ENCODE peak calls at places on chromosome 7, in six cellular contexts. One of them, this sample, is unnamed. For H3K4me1, the result is how much of the 10 kb centered on the place peaks cover.

GRCh38 chr7:24123061-24123460 is 160.9 kb upstream of the NPY start:
- DNase-seq in tibial artery: no peak
- DNase-seq in CD8-positive, alpha-beta T cell: no peak
- DNase-seq in PC-9: no peak
- DNase-seq in endodermal cell: no peak
- DNase-seq in heart right ventricle: no peak
- DNase-seq in this sample: no peak

GRCh38 chr7:151351967-151352366 is 10.4 kb downstream of the NUB1 start:
- DNase-seq in PC-9: no peak
- DNase-seq in tibial artery: no peak
- DNase-seq in heart right ventricle: no peak
- DNase-seq in CD8-positive, alpha-beta T cell: no peak
- DNase-seq in endodermal cell: no peak
- DNase-seq in this sample: no peak

GRCh38 chr7:127949670-127950069 is 81.6 kb downstream of the LRRC4 start:
- DNase-seq in CD8-positive, alpha-beta T cell: no peak
- DNase-seq in endodermal cell: no peak
- DNase-seq in PC-9: no peak
- DNase-seq in heart right ventricle: no peak
- DNase-seq in tibial artery: no peak
- DNase-seq in this sample: no peak

GRCh38 chr7:103912906-103913610 is 76.4 kb downstream of the RELN start:
- DNase-seq in PC-9: no peak
- DNase-seq in tibial artery: no peak
- DNase-seq in endodermal cell: no peak
- DNase-seq in CD8-positive, alpha-beta T cell: no peak
- DNase-seq in heart right ventricle: no peak
- DNase-seq in this sample: no peak

GRCh38 chr7:151792011-151792410 is 84.9 kb downstream of the PRKAG2 start:
- DNase-seq in PC-9: no peak
- DNase-seq in endodermal cell: no peak
- DNase-seq in tibial artery: no peak
- DNase-seq in heart right ventricle: no peak
- DNase-seq in CD8-positive, alpha-beta T cell: no peak
- DNase-seq in this sample: no peak

GRCh38 chr7:45088821-45089313 is at the start of gene NACAD:
- DNase-seq in tibial artery: peak
- DNase-seq in endodermal cell: no peak
- DNase-seq in CD8-positive, alpha-beta T cell: no peak
- DNase-seq in heart right ventricle: peak
- DNase-seq in PC-9: no peak
- DNase-seq in this sample: no peak

GRCh38 chr7:4610768-4611467 is 71.2 kb upstream of the FOXK1 start:
- DNase-seq in PC-9: peak
- DNase-seq in heart right ventricle: no peak
- DNase-seq in endodermal cell: peak
- DNase-seq in tibial artery: no peak
- DNase-seq in CD8-positive, alpha-beta T cell: peak
- DNase-seq in this sample: no peak

GRCh38 chr7:28815369-28815927 is 142.7 kb downstream of the TRIL start:
- DNase-seq in PC-9: no peak
- DNase-seq in tibial artery: no peak
- DNase-seq in endodermal cell: no peak
- DNase-seq in CD8-positive, alpha-beta T cell: no peak
- DNase-seq in heart right ventricle: no peak
- DNase-seq in this sample: no peak

GRCh38 chr7:91411062-91411461 is 146.8 kb downstream of the FZD1 start:
- DNase-seq in CD8-positive, alpha-beta T cell: no peak
- DNase-seq in heart right ventricle: no peak
- DNase-seq in PC-9: no peak
- DNase-seq in tibial artery: no peak
- DNase-seq in endodermal cell: no peak
- DNase-seq in this sample: no peak

GRCh38 chr7:108120943-108121342 is 9.2 kb downstream of the LAMB4 start:
- DNase-seq in tibial artery: no peak
- DNase-seq in heart right ventricle: no peak
- DNase-seq in PC-9: no peak
- DNase-seq in CD8-positive, alpha-beta T cell: no peak
- DNase-seq in endodermal cell: no peak
- DNase-seq in this sample: no peak

GRCh38 chr7:5382281-5383041 is 41.2 kb downstream of the TNRC18 start:
- DNase-seq in PC-9: no peak
- DNase-seq in heart right ventricle: no peak
- DNase-seq in tibial artery: no peak
- DNase-seq in CD8-positive, alpha-beta T cell: no peak
- DNase-seq in endodermal cell: peak
- DNase-seq in this sample: no peak

GRCh38 chr7:83655951-83656556 is 7.1 kb upstream of the SEMA3E start:
- DNase-seq in CD8-positive, alpha-beta T cell: no peak
- DNase-seq in endodermal cell: peak
- DNase-seq in heart right ventricle: no peak
- DNase-seq in PC-9: no peak
- DNase-seq in tibial artery: no peak
- DNase-seq in this sample: no peak

DNA sequence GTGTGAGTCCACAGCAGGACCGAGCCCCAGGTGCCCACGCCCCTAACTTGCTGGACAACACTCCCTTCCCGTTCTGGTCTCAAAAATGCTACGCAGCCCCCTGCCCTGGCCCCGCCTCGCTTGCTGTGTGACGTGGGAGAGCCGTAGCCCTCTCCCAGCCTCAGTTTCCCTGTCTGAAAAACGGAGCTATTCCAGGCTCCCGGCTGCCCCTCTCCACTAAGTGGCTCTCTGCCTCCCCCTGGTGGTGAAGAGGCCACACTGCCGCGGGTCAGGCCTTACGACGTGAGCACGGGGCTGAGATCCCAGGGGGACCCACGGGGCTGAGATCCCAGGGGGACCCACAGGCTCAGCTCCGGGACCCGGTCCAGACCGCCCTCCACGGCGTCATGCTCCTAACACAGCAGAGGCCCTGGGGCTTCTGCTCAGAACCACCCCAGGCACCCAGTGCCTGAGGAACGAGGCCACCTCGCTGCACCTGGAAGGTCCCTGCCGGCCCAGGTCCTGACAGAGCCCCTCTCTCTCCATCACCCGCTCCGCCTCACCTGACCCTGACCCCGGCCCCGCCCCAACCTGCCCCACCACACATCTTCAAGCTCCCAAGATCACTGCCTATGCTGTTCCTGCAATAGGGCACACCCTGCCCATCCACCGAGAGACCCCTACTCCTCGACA is 26.7 kb downstream of the MICALL2 start:
- DNase-seq in endodermal cell: peak
- DNase-seq in PC-9: no peak
- DNase-seq in CD8-positive, alpha-beta T cell: peak
- DNase-seq in tibial artery: peak
- DNase-seq in heart right ventricle: peak
- DNase-seq in this sample: peak
- TF ChIP-seq CTCF in endodermal cell: peak
- TF ChIP-seq CTCF in PC-9: peak
- TF ChIP-seq CTCF in CD8-positive, alpha-beta T cell: peak
- TF ChIP-seq CTCF in tibial artery: peak
- TF ChIP-seq CTCF in heart right ventricle: peak
- TF ChIP-seq CTCF in this sample: peak

GRCh38 chr7:20783716-20784310 is 2.9 kb downstream of the SP8 start:
- DNase-seq in endodermal cell: peak
- DNase-seq in tibial artery: no peak
- DNase-seq in heart right ventricle: peak
- DNase-seq in PC-9: no peak
- DNase-seq in CD8-positive, alpha-beta T cell: no peak
- DNase-seq in this sample: no peak
- H3K4me3 ChIP-seq in endodermal cell: peak
- H3K4me3 ChIP-seq in tibial artery: peak
- H3K4me3 ChIP-seq in heart right ventricle: peak
- H3K4me3 ChIP-seq in PC-9: no peak
- H3K4me3 ChIP-seq in CD8-positive, alpha-beta T cell: no peak
- H3K4me3 ChIP-seq in this sample: peak

DNA sequence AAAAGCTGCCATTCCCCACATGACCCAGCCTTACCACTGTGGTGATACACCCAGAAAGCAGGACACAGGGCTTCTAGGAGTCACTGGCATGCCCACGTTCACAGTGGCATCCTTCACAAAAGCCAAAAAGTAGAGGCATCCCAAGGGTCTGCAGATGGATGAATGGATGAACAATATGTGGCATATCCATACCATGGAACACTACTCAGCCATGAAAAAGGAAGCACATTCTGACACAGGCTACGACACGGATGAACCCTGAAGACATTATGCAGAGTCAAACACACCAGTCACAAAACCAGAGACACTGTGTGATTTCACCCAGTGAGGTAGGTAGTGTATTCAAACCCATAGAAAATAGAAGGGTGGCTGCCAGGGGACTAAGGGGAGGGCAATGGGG is 104.7 kb upstream of the DDC start:
- DNase-seq in heart right ventricle: no peak
- DNase-seq in tibial artery: no peak
- DNase-seq in CD8-positive, alpha-beta T cell: no peak
- DNase-seq in endodermal cell: no peak
- DNase-seq in PC-9: no peak
- DNase-seq in this sample: no peak
- H3K4me1 ChIP-seq in heart right ventricle: half or more
- H3K4me1 ChIP-seq in tibial artery: under half
- H3K4me1 ChIP-seq in CD8-positive, alpha-beta T cell: under half
- H3K4me1 ChIP-seq in endodermal cell: under half
- H3K4me1 ChIP-seq in PC-9: under half
- H3K4me1 ChIP-seq in this sample: under half

GRCh38 chr7:154693646-154694045 is 309.3 kb downstream of the PAXIP1 start:
- DNase-seq in heart right ventricle: no peak
- DNase-seq in endodermal cell: no peak
- DNase-seq in tibial artery: no peak
- DNase-seq in PC-9: no peak
- DNase-seq in CD8-positive, alpha-beta T cell: no peak
- DNase-seq in this sample: no peak

GRCh38 chr7:154699421-154699820 is 303.5 kb downstream of the PAXIP1 start:
- DNase-seq in heart right ventricle: no peak
- DNase-seq in tibial artery: no peak
- DNase-seq in CD8-positive, alpha-beta T cell: no peak
- DNase-seq in PC-9: no peak
- DNase-seq in endodermal cell: no peak
- DNase-seq in this sample: no peak

GRCh38 chr7:154696556-154696955 is 306.4 kb downstream of the PAXIP1 start:
- DNase-seq in heart right ventricle: no peak
- DNase-seq in tibial artery: no peak
- DNase-seq in PC-9: no peak
- DNase-seq in endodermal cell: no peak
- DNase-seq in CD8-positive, alpha-beta T cell: no peak
- DNase-seq in this sample: no peak

GRCh38 chr7:154695836-154696235 is 307.1 kb downstream of the PAXIP1 start:
- DNase-seq in heart right ventricle: no peak
- DNase-seq in CD8-positive, alpha-beta T cell: no peak
- DNase-seq in PC-9: no peak
- DNase-seq in endodermal cell: no peak
- DNase-seq in tibial artery: no peak
- DNase-seq in this sample: no peak

GRCh38 chr7:154698726-154699291 is 304.1 kb downstream of the PAXIP1 start:
- DNase-seq in PC-9: no peak
- DNase-seq in endodermal cell: peak
- DNase-seq in heart right ventricle: no peak
- DNase-seq in tibial artery: no peak
- DNase-seq in CD8-positive, alpha-beta T cell: no peak
- DNase-seq in this sample: no peak
- TF ChIP-seq CTCF in PC-9: peak
- TF ChIP-seq CTCF in endodermal cell: peak
- TF ChIP-seq CTCF in heart right ventricle: no peak
- TF ChIP-seq CTCF in tibial artery: no peak
- TF ChIP-seq CTCF in CD8-positive, alpha-beta T cell: no peak
- TF ChIP-seq CTCF in this sample: no peak

GRCh38 chr7:21243265-21243664 is 184.6 kb upstream of the SP4 start:
- DNase-seq in heart right ventricle: no peak
- DNase-seq in PC-9: no peak
- DNase-seq in endodermal cell: peak
- DNase-seq in CD8-positive, alpha-beta T cell: no peak
- DNase-seq in tibial artery: no peak
- DNase-seq in this sample: no peak

DNA sequence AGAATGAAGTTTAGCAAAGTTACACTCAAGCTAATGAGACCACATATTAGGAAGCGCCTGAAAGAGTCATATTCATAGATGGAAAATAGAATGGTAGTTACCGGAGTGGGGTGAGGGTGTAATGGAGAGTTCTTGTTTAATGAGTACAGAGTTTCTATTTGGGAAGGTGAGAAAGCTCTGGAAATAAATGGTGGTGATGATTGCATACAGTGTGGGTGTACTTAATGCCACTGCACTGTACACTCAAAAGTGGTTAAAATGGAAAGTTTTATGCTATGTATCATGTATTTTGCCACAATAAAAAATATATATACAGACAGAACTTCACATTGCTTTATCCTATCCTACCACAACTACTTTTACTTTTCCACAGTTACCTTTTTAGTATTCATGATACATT is 189.2 kb upstream of the SP4 start:
- DNase-seq in PC-9: no peak
- DNase-seq in CD8-positive, alpha-beta T cell: no peak
- DNase-seq in tibial artery: no peak
- DNase-seq in heart right ventricle: no peak
- DNase-seq in endodermal cell: no peak
- DNase-seq in this sample: no peak
- H3K4me3 ChIP-seq in PC-9: no peak
- H3K4me3 ChIP-seq in CD8-positive, alpha-beta T cell: no peak
- H3K4me3 ChIP-seq in tibial artery: no peak
- H3K4me3 ChIP-seq in heart right ventricle: no peak
- H3K4me3 ChIP-seq in endodermal cell: no peak
- H3K4me3 ChIP-seq in this sample: no peak

DNA sequence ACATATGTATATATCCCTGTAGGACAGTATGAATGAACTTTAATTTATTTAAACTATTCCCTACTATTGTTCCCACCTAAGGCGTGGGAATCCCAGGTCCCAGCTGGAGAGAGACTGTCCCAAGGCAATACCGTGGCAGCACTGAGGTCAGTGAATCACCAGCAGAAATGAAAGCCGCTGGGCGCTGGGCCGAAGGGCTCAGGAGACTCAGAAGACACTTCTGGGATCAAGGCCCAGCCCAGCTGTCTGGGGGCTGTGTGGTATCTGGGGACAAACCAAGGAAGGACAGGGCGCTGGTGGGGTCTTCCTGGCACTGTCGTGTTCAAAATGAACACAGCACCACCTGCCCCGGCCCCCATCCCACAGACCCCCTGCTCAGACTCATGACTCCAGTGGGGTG is 49.6 kb upstream of the MYL10 start:
- DNase-seq in endodermal cell: no peak
- DNase-seq in PC-9: no peak
- DNase-seq in CD8-positive, alpha-beta T cell: no peak
- DNase-seq in tibial artery: no peak
- DNase-seq in heart right ventricle: no peak
- DNase-seq in this sample: no peak
- H3K4me1 ChIP-seq in endodermal cell: under half
- H3K4me1 ChIP-seq in PC-9: under half
- H3K4me1 ChIP-seq in CD8-positive, alpha-beta T cell: under half
- H3K4me1 ChIP-seq in tibial artery: under half
- H3K4me1 ChIP-seq in heart right ventricle: under half
- H3K4me1 ChIP-seq in this sample: under half

GRCh38 chr7:32588657-32589056 is 93.4 kb downstream of the AVL9 start:
- DNase-seq in PC-9: no peak
- DNase-seq in endodermal cell: no peak
- DNase-seq in heart right ventricle: no peak
- DNase-seq in CD8-positive, alpha-beta T cell: no peak
- DNase-seq in tibial artery: no peak
- DNase-seq in this sample: no peak
- TF ChIP-seq CTCF in PC-9: no peak
- TF ChIP-seq CTCF in endodermal cell: no peak
- TF ChIP-seq CTCF in heart right ventricle: no peak
- TF ChIP-seq CTCF in CD8-positive, alpha-beta T cell: no peak
- TF ChIP-seq CTCF in tibial artery: no peak
- TF ChIP-seq CTCF in this sample: no peak

GRCh38 chr7:123746055-123746454 is 2.7 kb downstream of the WASL start:
- DNase-seq in heart right ventricle: no peak
- DNase-seq in PC-9: no peak
- DNase-seq in endodermal cell: no peak
- DNase-seq in CD8-positive, alpha-beta T cell: no peak
- DNase-seq in tibial artery: no peak
- DNase-seq in this sample: no peak
- H3K4me3 ChIP-seq in heart right ventricle: no peak
- H3K4me3 ChIP-seq in PC-9: peak
- H3K4me3 ChIP-seq in endodermal cell: peak
- H3K4me3 ChIP-seq in CD8-positive, alpha-beta T cell: no peak
- H3K4me3 ChIP-seq in tibial artery: peak
- H3K4me3 ChIP-seq in this sample: peak